ENCODE peak calls at places on chromosomes 16 and 17, in seven cellular contexts. S, J, N, Q, C, X and E are unnamed samples.

GRCh38 chr17:10217916-10218315 is 19.5 kb upstream of the GAS7 start:
- DNase-seq in J (no peak), C (no peak), Q (peak), S (no peak), N (no peak), X (no peak), E (no peak)

GRCh38 chr16:75433732-75434413 is 570 bp upstream of the CFDP1 start:
- DNase-seq in J (peak), Q (peak), X (peak), N (no peak), S (peak), C (no peak), E (peak)

GRCh38 chr17:18315498-18316360 is 636 bp downstream of the SMCR8 start:
- DNase-seq in N (no peak), J (no peak), X (no peak), Q (no peak), S (no peak), C (no peak), E (no peak)

GRCh38 chr16:86953631-86954465 is 363.3 kb downstream of the C16orf95 start:
- DNase-seq in X (peak), J (no peak), Q (peak), N (no peak), C (no peak), S (no peak), E (no peak)

GRCh38 chr16:87534030-87534653 is 41.3 kb upstream of the ZCCHC14 start:
- DNase-seq in N (no peak), Q (no peak), C (no peak), J (no peak), S (no peak), X (no peak), E (no peak)

GRCh38 chr16:88320947-88321634 is 61.7 kb upstream of the ZNF469 start:
- DNase-seq in S (no peak), Q (no peak), J (no peak), C (peak), X (no peak), N (no peak), E (no peak)

GRCh38 chr17:73156887-73157870 is 7.6 kb upstream of the SSTR2 start:
- DNase-seq in X (no peak), C (no peak), S (no peak), N (no peak), Q (no peak), J (no peak), E (no peak)

GRCh38 chr17:67157732-67158639 is 87.0 kb downstream of the HELZ start:
- DNase-seq in J (no peak), S (no peak), N (no peak), C (peak), Q (peak), X (no peak), E (no peak)

GRCh38 chr17:2780256-2780655 is 16.0 kb upstream of the RAP1GAP2 start:
- DNase-seq in C (no peak), X (no peak), Q (no peak), J (no peak), N (no peak), S (no peak), E (no peak)

GRCh38 chr16:75262104-75262799 is 10.8 kb upstream of the BCAR1 start:
- DNase-seq in S (no peak), X (peak), C (no peak), N (no peak), Q (no peak), J (no peak), E (no peak)

DNA sequence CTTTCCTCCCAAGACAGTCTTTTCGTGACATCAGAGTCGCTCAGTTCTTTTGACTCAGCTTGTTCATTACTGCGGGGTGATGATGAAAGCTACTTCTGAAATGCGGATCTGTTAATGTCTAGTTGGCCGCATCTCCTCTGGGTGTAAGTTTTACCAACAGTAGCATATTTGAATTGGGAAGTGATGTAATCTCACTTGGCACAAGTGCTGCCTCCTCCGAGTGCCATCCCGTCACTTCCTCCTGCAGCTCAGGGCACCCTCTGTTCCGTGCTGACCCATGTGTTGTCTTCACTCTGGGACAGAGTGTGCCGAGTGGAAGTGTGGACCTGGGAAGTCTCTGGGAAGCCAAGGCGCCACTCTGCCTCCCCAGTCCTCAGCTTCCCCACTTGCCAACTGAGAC is 8.9 kb downstream of the ADAD2 start:
- DNase-seq in X (no peak), N (no peak), Q (no peak), C (no peak), S (no peak), J (peak), E (no peak)
- TF ChIP-seq CTCF in X (no peak), N (no peak), Q (no peak), C (no peak), S (no peak), J (no peak), E (no peak)

GRCh38 chr16:81445143-81445922 is 725 bp downstream of the CMIP start:
- DNase-seq in N (peak), X (no peak), Q (no peak), J (peak), C (no peak), S (peak), E (no peak)
- TF ChIP-seq CTCF in N (no peak), X (no peak), Q (no peak), J (no peak), C (no peak), S (peak), E (no peak)

DNA sequence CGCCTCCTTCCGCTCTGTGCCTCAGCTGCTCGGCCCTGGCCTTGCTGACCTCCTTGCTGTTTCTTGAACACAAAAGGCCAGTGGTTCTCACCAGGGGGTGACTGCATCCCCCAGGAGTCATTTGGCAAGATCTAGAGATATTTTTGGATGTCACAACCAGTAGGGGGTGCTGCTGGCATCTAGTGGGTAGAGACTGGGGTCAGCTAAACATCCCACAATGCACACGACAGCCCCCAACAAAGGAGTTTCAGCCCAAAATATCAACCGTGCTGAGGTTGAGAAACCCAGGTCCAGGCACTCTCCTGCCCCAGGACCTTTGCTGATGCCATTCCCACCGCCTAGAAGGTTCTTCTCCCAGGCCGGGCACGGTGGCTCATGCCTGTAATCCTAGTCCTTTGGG is 39.7 kb downstream of the ABCC6 start:
- DNase-seq in C (no peak), N (no peak), Q (no peak), S (no peak), J (no peak), X (peak), E (no peak)
- TF ChIP-seq CTCF in C (no peak), N (no peak), Q (peak), S (no peak), J (no peak), X (no peak), E (no peak)

GRCh38 chr16:1689853-1690252 is 11.8 kb downstream of the JPT2 start:
- DNase-seq in N (no peak), C (no peak), S (no peak), J (no peak), Q (no peak), X (no peak), E (no peak)

GRCh38 chr16:1690810-1691209 is 12.7 kb downstream of the JPT2 start:
- DNase-seq in J (no peak), C (no peak), Q (no peak), N (no peak), X (no peak), S (no peak), E (no peak)

GRCh38 chr16:1691956-1692355 is 13.9 kb downstream of the JPT2 start:
- DNase-seq in C (no peak), S (no peak), N (no peak), J (no peak), X (no peak), Q (peak), E (no peak)

GRCh38 chr16:1688807-1689560 is 10.9 kb downstream of the JPT2 start:
- DNase-seq in N (no peak), C (peak), Q (peak), S (no peak), X (no peak), J (no peak), E (no peak)

GRCh38 chr16:1691276-1691675 is 13.2 kb downstream of the JPT2 start:
- DNase-seq in J (no peak), N (no peak), S (no peak), C (no peak), X (no peak), Q (peak), E (no peak)
- TF ChIP-seq CTCF in J (no peak), N (no peak), S (no peak), C (peak), X (no peak), Q (peak), E (no peak)

GRCh38 chr17:42773290-42774035 is at the start of gene VPS25:
- DNase-seq in Q (peak), N (peak), J (peak), X (peak), C (peak), S (peak), E (no peak)
- TF ChIP-seq CTCF in Q (no peak), N (no peak), J (no peak), X (no peak), C (no peak), S (no peak), E (no peak)

DNA sequence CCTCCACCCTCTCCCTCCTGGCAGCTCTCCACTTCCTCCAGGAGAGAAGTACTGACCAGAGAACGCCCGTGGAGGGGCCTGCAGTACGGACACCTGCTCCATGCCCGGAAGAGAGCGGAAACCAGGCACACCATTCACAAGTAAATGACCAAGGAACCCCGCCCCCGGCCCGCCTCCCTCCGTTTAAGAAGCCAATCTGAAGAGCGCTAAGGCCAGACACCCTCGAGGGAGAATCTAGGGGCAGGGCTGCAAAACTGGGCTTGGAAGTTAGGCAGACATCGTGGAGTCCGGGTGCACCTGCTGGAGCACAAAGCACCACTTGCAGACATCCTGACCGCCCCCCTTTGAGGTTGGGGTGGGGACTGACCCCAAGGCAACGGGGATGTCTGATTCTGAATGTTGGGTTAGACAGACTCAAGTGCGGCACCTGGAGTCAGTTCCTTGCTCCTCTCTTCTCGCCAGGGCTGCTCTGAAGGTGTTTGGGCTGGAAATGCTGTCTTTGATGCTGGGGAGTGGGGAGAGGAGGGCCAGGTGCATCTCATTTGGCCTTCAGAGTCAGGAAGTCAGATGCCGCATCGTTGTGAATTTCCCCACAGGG is 964 bp upstream of the FAAP100 start:
- DNase-seq in Q (peak), J (peak), N (no peak), S (peak), X (peak), C (peak), E (peak)
- TF ChIP-seq CTCF in Q (no peak), J (no peak), N (no peak), S (no peak), X (no peak), C (no peak), E (no peak)

GRCh38 chr16:73527191-73527590 is 479.3 kb upstream of the ZFHX3 start:
- DNase-seq in C (no peak), J (no peak), X (no peak), S (no peak), N (no peak), Q (no peak), E (no peak)
- TF ChIP-seq CTCF in C (no peak), J (no peak), X (no peak), S (no peak), N (no peak), Q (no peak), E (no peak)

DNA sequence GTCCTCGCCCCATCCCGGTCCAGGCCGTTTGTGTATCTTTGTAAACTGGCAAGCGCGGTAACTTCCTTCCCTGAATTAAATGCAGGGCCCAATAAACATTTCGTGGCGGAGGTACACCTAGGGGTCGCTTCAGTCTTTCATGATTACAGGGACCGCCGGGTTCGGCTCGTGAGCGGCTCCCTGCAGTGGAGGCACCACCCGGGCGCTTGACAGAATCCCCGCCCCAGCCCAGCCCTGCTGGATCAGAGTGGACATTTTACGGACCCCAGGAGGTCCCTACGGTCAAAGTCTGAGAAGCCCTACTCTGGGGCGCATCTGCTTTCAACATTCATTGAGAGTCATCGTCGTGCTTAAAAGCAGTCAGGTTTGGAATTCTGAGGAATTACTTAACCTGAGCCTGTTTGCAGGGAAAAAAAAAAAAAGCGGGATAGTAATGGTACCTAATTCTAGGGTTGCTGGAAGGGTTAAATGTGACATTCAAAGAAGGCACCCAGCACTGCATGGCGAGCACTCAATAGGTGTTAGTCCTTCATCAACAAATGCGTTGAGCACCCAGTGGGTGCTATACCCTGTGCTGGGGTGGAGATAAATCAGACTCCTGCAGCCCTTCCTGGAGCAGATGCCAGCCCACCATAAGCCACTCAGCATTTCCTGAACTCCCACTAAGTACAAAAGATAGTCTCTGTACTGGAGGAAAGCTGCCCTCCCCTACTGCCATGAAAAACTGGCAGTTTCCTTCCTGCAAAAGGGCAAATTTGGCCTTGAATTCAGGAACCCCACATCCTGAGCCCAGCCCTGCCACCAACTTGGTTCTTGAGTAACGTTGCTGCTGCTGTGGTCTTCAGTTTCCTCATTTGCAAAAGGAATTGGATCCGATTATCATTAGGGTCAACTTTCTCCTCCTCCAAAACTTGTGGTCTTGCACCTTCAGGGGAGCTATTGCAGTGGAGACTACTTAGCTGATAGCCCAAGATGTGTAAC is 658 bp upstream of the DUSP3 start:
- DNase-seq in Q (peak), J (no peak), C (peak), S (peak), X (peak), N (no peak), E (no peak)
- TF ChIP-seq CTCF in Q (peak), J (no peak), C (no peak), S (peak), X (no peak), N (no peak), E (no peak)

DNA sequence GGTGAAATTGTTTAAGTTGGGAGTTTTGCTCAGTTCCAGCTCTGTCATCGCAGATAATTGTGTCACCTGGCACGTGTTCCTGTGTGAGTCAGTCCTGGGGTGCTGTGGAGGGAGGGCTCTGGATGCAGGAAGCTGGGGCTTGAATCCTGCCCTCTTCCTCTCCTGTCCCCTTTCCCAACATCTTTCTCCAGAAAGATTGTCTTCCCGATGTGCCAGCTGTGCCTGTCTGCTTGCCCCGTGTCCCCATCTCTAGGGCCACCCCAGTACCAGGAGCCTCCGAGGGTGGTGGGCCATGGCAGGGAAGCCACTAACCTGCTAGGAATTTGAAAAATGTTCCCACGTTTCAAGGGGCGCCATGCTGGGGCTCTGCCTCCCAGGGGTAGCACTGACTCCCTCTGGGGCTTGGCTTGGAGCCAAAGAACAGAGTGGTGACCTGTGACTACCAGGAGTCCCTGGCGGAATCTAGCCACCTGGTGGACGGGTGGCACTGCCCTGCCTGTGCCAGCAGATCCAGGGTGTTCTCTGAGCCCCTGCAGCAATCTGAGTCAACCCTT is 198.1 kb downstream of the ENGASE start:
- DNase-seq in J (no peak), X (no peak), N (no peak), Q (no peak), S (no peak), C (peak), E (no peak)
- TF ChIP-seq CTCF in J (no peak), X (no peak), N (no peak), Q (no peak), S (no peak), C (no peak), E (no peak)

DNA sequence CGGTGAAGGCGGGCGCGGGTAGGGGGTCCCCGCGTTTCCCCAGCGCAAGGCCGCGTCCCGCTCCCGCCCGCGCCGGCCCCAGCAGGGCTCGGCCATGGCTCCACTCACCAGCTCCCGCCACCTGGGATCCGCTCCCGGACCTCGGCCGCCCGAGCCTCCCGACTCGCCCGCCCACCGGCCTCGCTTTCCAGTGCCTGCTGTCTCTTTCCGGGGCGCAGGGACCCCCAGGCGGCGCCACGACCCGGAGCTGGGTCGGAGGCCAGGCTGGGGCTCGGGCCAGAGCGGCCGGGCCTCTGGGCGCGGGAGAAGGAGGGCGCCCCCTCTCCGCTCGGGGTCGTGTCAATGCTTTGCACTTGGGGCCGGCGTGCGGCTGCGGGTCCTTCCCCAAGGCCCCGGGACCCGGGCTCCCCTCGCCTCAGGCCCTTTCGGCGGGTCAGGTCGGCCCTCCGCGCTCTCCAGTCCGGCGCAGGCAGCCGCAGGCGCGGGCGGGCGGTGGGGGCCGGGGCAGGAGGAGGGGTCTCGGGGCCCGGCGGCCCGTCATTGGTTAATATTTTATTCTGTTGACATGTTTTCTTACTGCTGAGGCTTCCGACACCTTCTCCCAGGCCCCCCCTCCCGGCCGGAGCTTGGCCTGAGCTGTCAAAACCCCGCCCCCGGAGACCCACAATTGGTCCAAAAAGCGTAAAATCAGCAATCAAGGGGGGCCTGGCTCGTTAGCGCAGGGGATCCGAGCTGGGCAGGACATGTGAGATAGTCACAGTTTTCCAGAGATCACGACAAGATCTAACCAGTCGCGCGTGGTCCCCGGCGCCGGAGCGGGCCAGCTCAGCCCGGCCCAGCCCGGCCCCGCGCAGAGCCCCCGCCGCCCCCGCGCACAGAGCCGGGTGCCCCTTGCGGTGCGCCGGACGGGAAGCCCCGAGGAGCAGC is at the start of gene TBX2:
- DNase-seq in C (no peak), Q (peak), N (no peak), X (peak), J (no peak), S (peak), E (no peak)
- TF ChIP-seq CTCF in C (no peak), Q (no peak), N (no peak), X (no peak), J (no peak), S (no peak), E (no peak)